ENCODE peak calls at places on chromosomes 3 and 15, in seven cellular contexts. B is H9, G is neuronal stem cell, U is mesendoderm, D is trophoblast cell, S is IMR-90, X is H1. H is an unnamed sample.

GRCh38 chr3:11949351-11949750 is 54.8 kb upstream of the SYN2 start:
- DNase-seq in X (no peak), D (no peak), B (no peak), G (no peak), U (no peak), S (no peak), H (no peak)

GRCh38 chr3:63892773-63893352 is 19.3 kb downstream of the SCAANT1 start:
- DNase-seq in U (no peak), X (no peak), S (no peak), G (no peak), B (no peak), D (no peak), H (no peak)

GRCh38 chr15:67542192-67542461 is 376 bp upstream of the MAP2K5 start:
- DNase-seq in U (peak; percentile 26), G (no peak), D (no peak), X (no peak), B (no peak), S (no peak), H (peak; percentile 38)

GRCh38 chr3:49654955-49655556 is 19.1 kb upstream of the APEH start:
- DNase-seq in X (no peak), S (no peak), D (no peak), U (no peak), G (no peak), B (no peak), H (no peak)

GRCh38 chr3:126085841-126086240 is 1.9 kb upstream of the SLC41A3 start:
- DNase-seq in S (no peak), U (no peak), D (no peak), G (no peak), B (no peak), X (no peak), H (no peak)

GRCh38 chr3:16723994-16724393 is 118.8 kb upstream of the DAZL start:
- DNase-seq in S (peak; percentile 11), U (peak; percentile 95), G (peak; percentile 43), X (no peak), B (peak; percentile 68), D (peak; percentile 59), H (peak; percentile 15)

GRCh38 chr3:159583662-159584061 is 405.0 kb upstream of the IL12A start:
- DNase-seq in D (no peak), U (no peak), G (no peak), X (no peak), S (no peak), B (no peak), H (no peak)

GRCh38 chr3:179969525-179969924 is 67.2 kb downstream of the PEX5L start:
- DNase-seq in S (no peak), D (no peak), U (no peak), B (no peak), G (no peak), X (no peak), H (no peak)

GRCh38 chr3:184682671-184683070 is 29.2 kb downstream of the MAGEF1 start:
- DNase-seq in G (no peak), X (no peak), U (no peak), D (no peak), S (no peak), B (no peak), H (no peak)

GRCh38 chr15:67146875-67147381 is 81.5 kb downstream of the SMAD3 start:
- DNase-seq in S (peak; percentile 96), G (no peak), U (peak; percentile 71), B (no peak), D (no peak), X (no peak), H (peak; percentile 99)

DNA sequence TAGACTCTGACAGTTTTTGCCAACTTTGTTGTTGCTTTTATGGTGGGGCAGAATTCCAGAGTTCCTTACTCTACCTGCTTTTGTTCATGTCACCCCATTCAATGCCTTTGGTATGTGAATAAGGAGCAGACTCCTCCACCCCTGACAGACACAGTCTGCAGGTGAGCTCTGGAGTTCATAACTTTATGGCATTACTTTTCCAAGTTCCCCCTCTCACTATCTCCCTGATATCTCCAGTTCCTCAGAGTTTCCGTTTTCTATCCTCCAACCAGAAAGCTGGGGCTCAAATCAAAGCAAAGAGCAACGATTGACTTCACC is 23.1 kb upstream of the MTMR10 start:
- DNase-seq in X (no peak), B (no peak), U (no peak), S (no peak), D (no peak), G (no peak), H (no peak)
- H3K23ac ChIP-seq in X (no peak overlapping the region), B (no peak overlapping the region), U (no peak overlapping the region), S (no peak overlapping the region), D (no peak overlapping the region), G (no peak overlapping the region), H (no peak overlapping the region)

DNA sequence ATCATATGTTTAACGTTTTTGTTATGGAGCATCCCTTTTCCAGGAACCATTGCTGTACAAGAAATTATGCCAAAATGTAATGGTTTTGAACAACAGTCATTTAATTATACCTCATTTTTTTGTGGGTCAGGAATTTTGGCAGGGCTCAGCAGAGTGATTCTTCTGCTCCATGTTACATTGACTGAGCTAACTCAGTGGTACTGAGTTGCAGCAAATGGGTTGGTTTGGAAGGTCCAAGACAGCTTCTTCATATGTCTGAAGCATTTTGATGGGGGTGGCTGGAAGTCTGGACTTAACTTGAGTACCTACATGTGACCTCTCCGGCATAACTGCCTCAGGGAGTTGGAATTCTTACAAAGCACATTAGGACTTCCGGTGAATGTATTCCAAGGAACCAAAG is 26.0 kb upstream of the CMC1 start:
- DNase-seq in D (no peak), U (no peak), G (no peak), S (no peak), B (no peak), X (no peak), H (no peak)
- H3K23ac ChIP-seq in D (no peak overlapping the region), U (no peak overlapping the region), G (no peak overlapping the region), S (no peak overlapping the region), B (no peak overlapping the region), X (no peak overlapping the region), H (no peak overlapping the region)

DNA sequence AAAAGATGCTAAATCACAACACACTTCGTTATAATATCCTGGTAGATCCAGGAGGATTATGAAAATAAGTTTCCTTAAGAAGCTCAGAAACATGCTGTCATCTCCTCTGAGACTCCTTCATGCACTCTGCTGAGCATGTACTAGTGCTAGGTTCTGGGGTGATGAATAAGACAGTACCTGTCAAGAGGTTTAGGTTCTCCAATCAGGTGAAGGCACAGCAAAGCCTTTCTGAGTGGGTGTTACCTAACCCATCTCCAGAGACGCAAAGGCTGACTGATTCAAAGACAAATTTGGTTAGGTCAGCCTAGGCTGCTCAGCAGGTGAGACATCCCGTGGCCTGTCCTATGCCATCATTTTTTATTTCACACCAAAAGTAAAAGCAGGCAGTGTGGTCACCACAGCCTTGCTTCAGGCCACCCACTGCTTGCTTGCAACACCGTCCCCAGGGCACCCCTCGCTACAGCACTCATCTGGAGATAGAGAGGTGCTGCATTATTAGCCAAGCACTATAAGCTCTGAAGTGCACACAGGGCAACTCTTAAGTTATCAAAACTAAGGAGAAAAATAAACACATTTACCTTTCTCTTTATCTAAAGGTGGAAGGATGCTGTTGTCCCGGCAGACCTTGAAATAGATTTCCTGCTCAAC is 117.2 kb downstream of the TJP1 start:
- DNase-seq in X (no peak), G (no peak), U (no peak), D (no peak), S (no peak), B (no peak), H (no peak)
- H3K23ac ChIP-seq in X (no peak overlapping the region), G (no peak overlapping the region), U (no peak overlapping the region), D (no peak overlapping the region), S (no peak overlapping the region), B (no peak overlapping the region), H (no peak overlapping the region)

DNA sequence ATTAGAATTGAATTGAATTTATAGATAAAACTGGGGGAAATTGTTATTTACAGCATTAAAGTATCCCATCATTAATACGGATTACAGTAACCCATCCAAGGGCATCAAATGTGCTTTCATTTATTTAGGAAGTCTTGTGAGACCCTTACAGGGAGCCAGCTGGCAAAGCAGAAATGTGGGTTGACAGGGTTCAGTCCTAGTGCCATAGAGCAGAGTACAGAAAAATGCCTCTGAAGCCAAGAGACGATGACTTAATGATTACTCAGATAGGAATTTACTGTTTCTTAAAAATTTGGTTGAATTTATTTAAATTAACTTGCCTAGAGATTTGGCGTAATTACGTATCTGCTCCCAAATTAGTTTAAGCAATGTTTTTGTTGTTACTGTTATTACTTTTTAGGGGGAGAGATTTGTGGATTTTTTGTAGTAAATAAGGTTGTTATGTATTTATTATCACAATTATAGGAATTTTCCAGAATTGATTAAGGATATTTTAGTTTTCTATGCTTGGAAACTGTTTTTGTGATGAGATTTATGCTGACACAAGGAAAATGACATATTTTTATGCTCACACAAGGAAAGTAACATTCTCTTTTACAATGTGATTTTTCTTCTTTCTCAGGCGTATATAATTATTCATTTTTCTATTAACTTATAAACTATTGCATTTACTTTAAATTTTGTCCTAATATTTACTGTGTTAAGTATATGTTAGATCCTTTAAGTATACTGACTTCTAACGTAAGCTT is 152.0 kb downstream of the EPHA6 start:
- DNase-seq in G (no peak), X (no peak), D (no peak), B (no peak), U (no peak), S (no peak), H (no peak)
- H3K23ac ChIP-seq in G (no peak overlapping the region), X (no peak overlapping the region), D (no peak overlapping the region), B (no peak overlapping the region), U (no peak overlapping the region), S (no peak overlapping the region), H (no peak overlapping the region)

DNA sequence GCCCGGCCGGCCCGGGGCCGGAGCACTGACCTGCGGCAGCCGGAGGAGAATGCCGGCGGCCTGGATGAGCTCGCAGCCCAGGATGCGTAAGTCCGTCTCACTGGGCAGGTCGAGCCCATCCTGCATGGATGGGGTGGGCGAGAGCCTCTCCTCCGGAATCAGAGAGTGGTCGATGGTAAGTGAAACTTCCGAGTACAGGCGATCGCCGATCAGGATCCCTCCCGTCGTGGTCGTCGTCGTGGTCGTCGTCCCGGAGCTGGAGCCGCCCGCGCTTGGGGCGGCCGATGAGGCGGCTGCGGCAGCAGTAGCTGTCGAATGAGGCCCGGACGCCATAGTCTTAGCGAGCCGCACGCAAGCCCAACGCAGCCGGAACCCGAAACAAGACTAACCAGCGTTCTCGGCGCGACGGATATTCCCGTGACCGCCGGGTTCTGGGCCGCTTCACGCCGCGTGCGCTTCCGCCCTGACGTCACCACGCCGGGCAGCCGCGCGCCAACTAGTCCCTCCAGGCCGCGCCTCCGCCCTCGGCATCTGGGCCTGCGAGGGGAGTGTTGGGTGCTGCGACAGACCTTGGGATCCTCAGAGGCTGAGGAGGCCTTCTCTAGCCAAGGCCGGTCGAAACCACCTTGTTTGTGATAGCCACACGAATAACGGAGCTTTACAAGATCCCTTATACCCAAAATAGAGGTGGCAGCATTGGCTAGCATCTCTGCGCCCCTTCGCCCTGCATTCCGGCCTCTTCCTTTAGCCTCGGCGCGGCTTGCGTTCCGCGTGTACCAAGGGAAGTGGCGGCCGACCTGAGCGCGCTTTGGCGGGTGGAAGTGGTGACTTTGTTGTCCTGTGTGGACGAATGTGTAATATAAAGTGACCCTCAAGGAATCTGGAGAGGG is at the start of gene CCNL1:
- DNase-seq in U (peak; percentile 98), B (peak; percentile 93), X (peak; percentile 76), G (peak; percentile 90), S (peak; percentile 98), D (peak; percentile 98), H (peak; percentile 98)
- H3K23ac ChIP-seq in U (peak within 1 kb of the TSS; percentile 72), B (no peak within 1 kb of the TSS), X (no peak within 1 kb of the TSS), G (peak within 1 kb of the TSS; percentile 95), S (peak within 1 kb of the TSS; percentile 100), D (no peak within 1 kb of the TSS), H (peak within 1 kb of the TSS; percentile 99)

H was measured in mesenchymal stem cell.